ENCODE peak calls at places on chromosomes 4 and X, in nine cellular contexts. O is transverse colon, A is sigmoid colon, L is tibial nerve, K is upper lobe of left lung, J is K562, R is SK-N-SH, P is stomach, E is HepG2. X is an unnamed sample.
A peak's percentile ranks its signal among the peaks of the same experiment; 100 is the strongest.

GRCh38 chrX:132968282-132968681 is 9.9 kb upstream of the HS6ST2 start:
- DNase-seq in J (no peak), O (no peak), R (no peak), A (no peak), P (no peak), K (no peak), E (no peak), L (no peak), X (no peak)

GRCh38 chr4:80385397-80386280 is 50.1 kb downstream of the CFAP299 start:
- DNase-seq in K (peak; percentile 65), P (no peak), A (no peak), J (no peak), L (no peak), E (no peak), O (no peak), R (no peak), X (no peak)

GRCh38 chr4:123488916-123489315 is 92.3 kb downstream of the SPRY1 start:
- DNase-seq in L (no peak), J (no peak), P (no peak), R (no peak), E (peak; percentile 80), A (no peak), K (no peak), O (no peak), X (no peak)

GRCh38 chr4:177107288-177107901 is 202.3 kb upstream of the NEIL3 start:
- DNase-seq in O (no peak), J (no peak), K (no peak), R (no peak), P (no peak), L (no peak), A (no peak), E (no peak), X (no peak)

GRCh38 chr4:18593297-18594002 is 571.9 kb upstream of the LCORL start:
- DNase-seq in E (peak; percentile 66), R (peak; percentile 63), A (peak; percentile 71), J (peak; percentile 61), L (peak; percentile 74), P (peak; percentile 49), K (no peak), O (peak; percentile 47), X (peak; percentile 29)

GRCh38 chr4:119113033-119113655 is 22.5 kb upstream of the MYOZ2 start:
- DNase-seq in P (no peak), J (no peak), R (no peak), L (no peak), E (no peak), A (no peak), K (no peak), O (no peak), X (no peak)

GRCh38 chr4:150886597-150886996 is 128.5 kb downstream of the LRBA start:
- DNase-seq in J (no peak), P (no peak), R (no peak), L (no peak), E (no peak), A (no peak), K (no peak), O (no peak), X (no peak)

GRCh38 chrX:123993326-123993725 is 31.8 kb downstream of the STAG2 start:
- DNase-seq in P (no peak), K (no peak), E (no peak), A (no peak), L (no peak), R (no peak), O (no peak), J (no peak), X (no peak)

GRCh38 chr4:142405021-142405991 is 440.8 kb downstream of the INPP4B start:
- DNase-seq in E (no peak), K (no peak), O (peak; percentile 33), J (no peak), R (no peak), P (peak; percentile 38), A (peak; percentile 72), L (peak; percentile 39), X (peak; percentile 48)

GRCh38 chrX:66674506-66674905 is 35.6 kb upstream of the EDA2R start:
- DNase-seq in L (no peak), E (no peak), R (no peak), J (no peak), P (no peak), A (no peak), K (no peak), O (no peak), X (no peak)

GRCh38 chr4:188695261-188695660 is 556.0 kb downstream of the TRIML1 start:
- DNase-seq in J (no peak), P (no peak), L (no peak), A (no peak), K (no peak), E (no peak), R (no peak), O (no peak), X (no peak)

GRCh38 chr4:142274137-142274536 is 572.0 kb downstream of the INPP4B start:
- DNase-seq in A (no peak), R (no peak), E (no peak), P (no peak), L (no peak), K (no peak), J (no peak), O (no peak), X (no peak)

GRCh38 chr4:1991596-1992434 is 17.0 kb downstream of the NELFA start:
- DNase-seq in A (no peak), E (no peak), K (peak; percentile 71), R (peak; percentile 49), P (peak; percentile 80), J (no peak), O (no peak), L (no peak), X (no peak)

GRCh38 chr4:7505116-7505900 is 70.6 kb upstream of the PSAPL1 start:
- DNase-seq in E (no peak), K (no peak), L (no peak), A (no peak), P (no peak), O (no peak), J (no peak), R (no peak), X (no peak)

GRCh38 chr4:159292137-159292896 is 189.4 kb downstream of the RAPGEF2 start:
- DNase-seq in A (no peak), J (no peak), L (no peak), O (no peak), P (no peak), R (no peak), E (no peak), K (no peak), X (no peak)

GRCh38 chrX:55144697-55145096 is 55.9 kb downstream of the PAGE2 start:
- DNase-seq in O (no peak), A (no peak), P (no peak), K (no peak), J (no peak), R (no peak), L (no peak), E (no peak), X (no peak)

DNA sequence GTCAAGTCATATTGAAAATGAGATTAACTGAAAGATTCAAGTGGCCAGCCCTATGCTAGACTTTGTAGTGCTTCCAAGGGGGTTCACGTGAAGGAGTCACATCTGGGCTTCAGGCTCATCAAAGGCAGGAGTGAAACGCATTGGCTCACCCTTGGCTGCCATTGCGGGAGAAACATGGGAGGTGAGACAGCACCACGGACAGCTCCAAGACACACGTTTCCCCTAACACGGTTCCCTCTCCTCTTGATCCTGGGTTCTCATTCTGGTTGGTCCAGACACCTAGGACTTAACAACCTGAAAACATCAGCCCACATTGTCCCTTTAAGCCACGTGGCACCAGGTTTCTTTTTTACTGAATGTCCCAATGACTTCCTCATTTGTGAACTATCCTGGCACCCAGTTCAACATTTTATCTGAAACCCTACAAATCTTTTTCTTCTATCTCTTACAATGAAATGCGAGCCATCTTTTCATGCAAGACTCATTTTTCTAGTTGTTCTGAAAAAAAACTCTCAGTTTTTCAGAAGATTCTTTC is 279.0 kb upstream of the VCX3A start:
- DNase-seq in R (no peak), O (no peak), A (no peak), K (no peak), J (no peak), P (no peak), E (no peak), L (no peak), X (no peak)
- TF ChIP-seq EP300 in R (no peak), O (no peak), A (no peak), K (no peak), J (no peak), P (no peak), E (no peak), L (no peak), X (no peak)

DNA sequence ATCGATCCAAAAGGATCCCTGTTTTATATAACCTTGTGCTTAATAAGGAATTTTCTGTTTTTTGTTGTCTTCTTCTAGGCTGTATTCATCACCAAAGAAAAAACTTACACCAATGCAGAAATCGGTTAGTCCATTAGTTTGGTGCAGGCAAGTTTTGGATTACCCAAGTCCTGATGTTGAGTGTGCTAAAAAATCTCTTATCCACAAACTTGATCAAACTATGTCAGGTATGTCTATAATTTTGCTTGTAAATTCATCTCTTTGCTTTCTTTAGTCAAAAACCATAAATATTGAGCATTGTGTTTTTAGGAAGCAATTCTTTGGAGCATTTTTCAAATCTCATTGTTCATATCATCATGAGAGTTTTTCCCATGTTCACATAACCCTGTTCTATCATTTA is 28.4 kb downstream of the SLAIN2 start:
- DNase-seq in E (no peak), J (no peak), O (no peak), A (no peak), R (no peak), L (no peak), P (no peak), K (no peak), X (no peak)
- TF ChIP-seq EP300 in E (no peak), J (no peak), O (no peak), A (no peak), R (no peak), L (no peak), P (no peak), K (no peak), X (no peak)

GRCh38 chrX:72100824-72101351 is 30.8 kb downstream of the RTL5 start:
- DNase-seq in K (no peak), E (no peak), O (peak; percentile 41), L (no peak), P (peak; percentile 43), A (no peak), R (no peak), J (no peak), X (no peak)
- TF ChIP-seq EP300 in K (no peak), E (no peak), O (no peak), L (no peak), P (no peak), A (no peak), R (no peak), J (no peak), X (no peak)

DNA sequence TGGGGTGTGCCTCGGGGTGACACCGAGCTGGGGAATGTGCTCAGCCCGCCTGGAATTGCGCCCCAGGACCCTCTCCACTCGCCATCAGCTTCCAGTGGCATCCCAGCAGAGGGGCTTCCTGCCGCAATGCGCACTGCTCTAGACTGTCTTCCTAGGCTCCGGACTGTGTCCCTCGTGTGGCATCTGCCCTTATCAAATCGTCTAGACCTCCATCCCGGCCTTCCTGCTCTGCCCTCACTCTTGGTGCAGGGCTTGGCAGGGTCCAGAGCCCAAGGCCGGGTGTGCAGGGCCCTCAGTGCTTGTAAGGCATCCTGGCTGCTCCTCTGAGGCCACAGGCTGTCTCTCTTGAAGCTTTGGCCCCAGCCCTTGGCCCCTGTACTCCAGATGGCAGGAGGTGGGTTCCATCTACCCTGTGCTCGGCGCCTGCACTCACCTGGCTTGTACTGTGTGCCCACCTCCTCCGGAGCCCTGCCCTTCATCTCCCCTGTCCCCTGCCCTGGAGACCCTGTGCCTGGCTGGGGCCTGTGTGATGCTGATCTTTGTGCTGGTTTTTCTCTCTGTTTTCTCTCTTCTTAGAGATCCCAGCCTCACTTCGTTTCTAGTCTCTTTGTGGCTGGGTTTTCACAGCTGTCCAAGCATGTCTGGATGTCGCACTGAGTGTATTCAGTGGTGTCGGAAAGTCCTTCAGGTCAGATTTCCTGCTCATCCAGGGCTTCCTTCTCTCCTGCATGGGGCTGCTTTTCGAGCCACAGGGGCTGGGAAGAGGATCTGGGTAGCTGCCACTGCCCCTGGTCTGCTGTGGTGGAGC is 3.7 kb upstream of the TREX2 start:
- DNase-seq in L (no peak), J (no peak), O (no peak), P (no peak), R (no peak), K (no peak), A (no peak), E (no peak), X (no peak)
- TF ChIP-seq EP300 in L (no peak), J (no peak), O (no peak), P (no peak), R (no peak), K (no peak), A (no peak), E (no peak), X (no peak)